ENCODE peak calls at places on chromosomes 16 and 17, in six cellular contexts. One of them, this sample, is unnamed.

GRCh38 chr17:64259436-64259835 is 3.6 kb downstream of the TEX2 start:
- DNase-seq in cardiac muscle cell: no peak
- DNase-seq in stimulated activated CD4-positive, alpha-beta T cell treated with anti-CD3 and anti-CD28 coated beads, Interleukin-2, amount 100 ng/mL, for 48 hours: no peak
- DNase-seq in uterus: no peak
- DNase-seq in nephron progenitor cell: no peak
- DNase-seq in activated gamma-delta T cell treated with Interleukin-2 at 50 U/mL for 16 hours: no peak
- DNase-seq in this sample: no peak

GRCh38 chr16:70695351-70696070 is 9.7 kb upstream of the MTSS2 start:
- DNase-seq in stimulated activated CD4-positive, alpha-beta T cell treated with anti-CD3 and anti-CD28 coated beads, Interleukin-2, amount 100 ng/mL, for 48 hours: no peak
- DNase-seq in activated gamma-delta T cell treated with Interleukin-2 at 50 U/mL for 16 hours: no peak
- DNase-seq in nephron progenitor cell: no peak
- DNase-seq in cardiac muscle cell: no peak
- DNase-seq in uterus: no peak
- DNase-seq in this sample: peak

GRCh38 chr16:27779719-27780161 is 229.8 kb downstream of the KATNIP start:
- DNase-seq in uterus: peak
- DNase-seq in activated gamma-delta T cell treated with Interleukin-2 at 50 U/mL for 16 hours: no peak
- DNase-seq in cardiac muscle cell: peak
- DNase-seq in stimulated activated CD4-positive, alpha-beta T cell treated with anti-CD3 and anti-CD28 coated beads, Interleukin-2, amount 100 ng/mL, for 48 hours: no peak
- DNase-seq in nephron progenitor cell: peak
- DNase-seq in this sample: peak

GRCh38 chr16:901715-902601 is 68.8 kb downstream of the LMF1 start:
- DNase-seq in cardiac muscle cell: no peak
- DNase-seq in nephron progenitor cell: no peak
- DNase-seq in uterus: no peak
- DNase-seq in activated gamma-delta T cell treated with Interleukin-2 at 50 U/mL for 16 hours: no peak
- DNase-seq in stimulated activated CD4-positive, alpha-beta T cell treated with anti-CD3 and anti-CD28 coated beads, Interleukin-2, amount 100 ng/mL, for 48 hours: no peak
- DNase-seq in this sample: no peak

GRCh38 chr17:5883775-5884665 is 186.2 kb upstream of the WSCD1 start:
- DNase-seq in uterus: no peak
- DNase-seq in stimulated activated CD4-positive, alpha-beta T cell treated with anti-CD3 and anti-CD28 coated beads, Interleukin-2, amount 100 ng/mL, for 48 hours: no peak
- DNase-seq in activated gamma-delta T cell treated with Interleukin-2 at 50 U/mL for 16 hours: no peak
- DNase-seq in nephron progenitor cell: no peak
- DNase-seq in cardiac muscle cell: no peak
- DNase-seq in this sample: no peak

GRCh38 chr17:56798916-56799315 is 34.8 kb downstream of the C17orf67 start:
- DNase-seq in cardiac muscle cell: peak
- DNase-seq in activated gamma-delta T cell treated with Interleukin-2 at 50 U/mL for 16 hours: no peak
- DNase-seq in nephron progenitor cell: peak
- DNase-seq in stimulated activated CD4-positive, alpha-beta T cell treated with anti-CD3 and anti-CD28 coated beads, Interleukin-2, amount 100 ng/mL, for 48 hours: no peak
- DNase-seq in uterus: no peak
- DNase-seq in this sample: peak

GRCh38 chr17:56678249-56679144 is 85.0 kb downstream of the NOG start:
- DNase-seq in activated gamma-delta T cell treated with Interleukin-2 at 50 U/mL for 16 hours: no peak
- DNase-seq in cardiac muscle cell: no peak
- DNase-seq in nephron progenitor cell: peak
- DNase-seq in uterus: no peak
- DNase-seq in stimulated activated CD4-positive, alpha-beta T cell treated with anti-CD3 and anti-CD28 coated beads, Interleukin-2, amount 100 ng/mL, for 48 hours: no peak
- DNase-seq in this sample: no peak

GRCh38 chr16:55368205-55368604 is 44.2 kb downstream of the IRX6 start:
- DNase-seq in cardiac muscle cell: no peak
- DNase-seq in nephron progenitor cell: no peak
- DNase-seq in activated gamma-delta T cell treated with Interleukin-2 at 50 U/mL for 16 hours: no peak
- DNase-seq in stimulated activated CD4-positive, alpha-beta T cell treated with anti-CD3 and anti-CD28 coated beads, Interleukin-2, amount 100 ng/mL, for 48 hours: no peak
- DNase-seq in uterus: no peak
- DNase-seq in this sample: peak

GRCh38 chr17:33269337-33270060 is 23.6 kb downstream of the ASIC2 start:
- DNase-seq in cardiac muscle cell: no peak
- DNase-seq in stimulated activated CD4-positive, alpha-beta T cell treated with anti-CD3 and anti-CD28 coated beads, Interleukin-2, amount 100 ng/mL, for 48 hours: no peak
- DNase-seq in nephron progenitor cell: no peak
- DNase-seq in uterus: no peak
- DNase-seq in activated gamma-delta T cell treated with Interleukin-2 at 50 U/mL for 16 hours: no peak
- DNase-seq in this sample: no peak

GRCh38 chr17:81735181-81736102 is 23.4 kb downstream of the SLC25A10 start:
- DNase-seq in activated gamma-delta T cell treated with Interleukin-2 at 50 U/mL for 16 hours: no peak
- DNase-seq in cardiac muscle cell: peak
- DNase-seq in nephron progenitor cell: no peak
- DNase-seq in uterus: no peak
- DNase-seq in stimulated activated CD4-positive, alpha-beta T cell treated with anti-CD3 and anti-CD28 coated beads, Interleukin-2, amount 100 ng/mL, for 48 hours: no peak
- DNase-seq in this sample: peak

GRCh38 chr16:1496464-1496863 is 3.3 kb downstream of the TELO2 start:
- DNase-seq in activated gamma-delta T cell treated with Interleukin-2 at 50 U/mL for 16 hours: no peak
- DNase-seq in cardiac muscle cell: no peak
- DNase-seq in stimulated activated CD4-positive, alpha-beta T cell treated with anti-CD3 and anti-CD28 coated beads, Interleukin-2, amount 100 ng/mL, for 48 hours: no peak
- DNase-seq in uterus: no peak
- DNase-seq in nephron progenitor cell: no peak
- DNase-seq in this sample: no peak

GRCh38 chr16:23434380-23434779 is 18.6 kb downstream of the COG7 start:
- DNase-seq in activated gamma-delta T cell treated with Interleukin-2 at 50 U/mL for 16 hours: no peak
- DNase-seq in uterus: no peak
- DNase-seq in stimulated activated CD4-positive, alpha-beta T cell treated with anti-CD3 and anti-CD28 coated beads, Interleukin-2, amount 100 ng/mL, for 48 hours: peak
- DNase-seq in cardiac muscle cell: peak
- DNase-seq in nephron progenitor cell: peak
- DNase-seq in this sample: peak

GRCh38 chr17:63718981-63719380 is 19.1 kb upstream of the LIMD2 start:
- DNase-seq in stimulated activated CD4-positive, alpha-beta T cell treated with anti-CD3 and anti-CD28 coated beads, Interleukin-2, amount 100 ng/mL, for 48 hours: no peak
- DNase-seq in activated gamma-delta T cell treated with Interleukin-2 at 50 U/mL for 16 hours: no peak
- DNase-seq in uterus: no peak
- DNase-seq in cardiac muscle cell: no peak
- DNase-seq in nephron progenitor cell: no peak
- DNase-seq in this sample: no peak

GRCh38 chr16:66908116-66908515 is 10.6 kb downstream of the CDH16 start:
- DNase-seq in uterus: no peak
- DNase-seq in nephron progenitor cell: no peak
- DNase-seq in cardiac muscle cell: no peak
- DNase-seq in activated gamma-delta T cell treated with Interleukin-2 at 50 U/mL for 16 hours: no peak
- DNase-seq in stimulated activated CD4-positive, alpha-beta T cell treated with anti-CD3 and anti-CD28 coated beads, Interleukin-2, amount 100 ng/mL, for 48 hours: no peak
- DNase-seq in this sample: no peak

GRCh38 chr17:66268247-66268927 is 34.0 kb upstream of the PRKCA start:
- DNase-seq in uterus: no peak
- DNase-seq in cardiac muscle cell: peak
- DNase-seq in nephron progenitor cell: no peak
- DNase-seq in activated gamma-delta T cell treated with Interleukin-2 at 50 U/mL for 16 hours: no peak
- DNase-seq in stimulated activated CD4-positive, alpha-beta T cell treated with anti-CD3 and anti-CD28 coated beads, Interleukin-2, amount 100 ng/mL, for 48 hours: no peak
- DNase-seq in this sample: peak

GRCh38 chr16:54482892-54483574 is 196.4 kb upstream of the IRX3 start:
- DNase-seq in uterus: no peak
- DNase-seq in activated gamma-delta T cell treated with Interleukin-2 at 50 U/mL for 16 hours: no peak
- DNase-seq in stimulated activated CD4-positive, alpha-beta T cell treated with anti-CD3 and anti-CD28 coated beads, Interleukin-2, amount 100 ng/mL, for 48 hours: no peak
- DNase-seq in nephron progenitor cell: no peak
- DNase-seq in cardiac muscle cell: no peak
- DNase-seq in this sample: no peak

GRCh38 chr17:42101513-42102292 is 3.4 kb upstream of the ZNF385C start:
- DNase-seq in cardiac muscle cell: peak
- DNase-seq in uterus: peak
- DNase-seq in nephron progenitor cell: peak
- DNase-seq in activated gamma-delta T cell treated with Interleukin-2 at 50 U/mL for 16 hours: peak
- DNase-seq in stimulated activated CD4-positive, alpha-beta T cell treated with anti-CD3 and anti-CD28 coated beads, Interleukin-2, amount 100 ng/mL, for 48 hours: peak
- DNase-seq in this sample: peak

GRCh38 chr16:62240722-62241121 is 204.5 kb upstream of the CDH8 start:
- DNase-seq in cardiac muscle cell: no peak
- DNase-seq in activated gamma-delta T cell treated with Interleukin-2 at 50 U/mL for 16 hours: no peak
- DNase-seq in stimulated activated CD4-positive, alpha-beta T cell treated with anti-CD3 and anti-CD28 coated beads, Interleukin-2, amount 100 ng/mL, for 48 hours: no peak
- DNase-seq in nephron progenitor cell: no peak
- DNase-seq in uterus: no peak
- DNase-seq in this sample: no peak

GRCh38 chr17:75922963-75923874 is 17.6 kb downstream of the FBF1 start:
- DNase-seq in cardiac muscle cell: no peak
- DNase-seq in nephron progenitor cell: no peak
- DNase-seq in activated gamma-delta T cell treated with Interleukin-2 at 50 U/mL for 16 hours: no peak
- DNase-seq in uterus: no peak
- DNase-seq in stimulated activated CD4-positive, alpha-beta T cell treated with anti-CD3 and anti-CD28 coated beads, Interleukin-2, amount 100 ng/mL, for 48 hours: no peak
- DNase-seq in this sample: no peak

GRCh38 chr17:49616086-49616485 is 40.4 kb downstream of the NXPH3 start:
- DNase-seq in activated gamma-delta T cell treated with Interleukin-2 at 50 U/mL for 16 hours: no peak
- DNase-seq in nephron progenitor cell: no peak
- DNase-seq in uterus: no peak
- DNase-seq in stimulated activated CD4-positive, alpha-beta T cell treated with anti-CD3 and anti-CD28 coated beads, Interleukin-2, amount 100 ng/mL, for 48 hours: no peak
- DNase-seq in cardiac muscle cell: peak
- DNase-seq in this sample: no peak

GRCh38 chr16:75614247-75614897 is 8.7 kb downstream of the ADAT1 start:
- DNase-seq in cardiac muscle cell: peak
- DNase-seq in activated gamma-delta T cell treated with Interleukin-2 at 50 U/mL for 16 hours: no peak
- DNase-seq in uterus: no peak
- DNase-seq in nephron progenitor cell: no peak
- DNase-seq in stimulated activated CD4-positive, alpha-beta T cell treated with anti-CD3 and anti-CD28 coated beads, Interleukin-2, amount 100 ng/mL, for 48 hours: no peak
- DNase-seq in this sample: peak